ENCODE peak calls at places on chromosomes 1 and 21, in four cellular contexts. T, V, C and G are unnamed samples.

GRCh38 chr21:25895565-25896205 is 160.9 kb downstream of the GABPA start:
- DNase-seq in V (no peak), C (no peak), T (no peak), G (no peak)

GRCh38 chr1:21669287-21670058 is at the start of gene RAP1GAP:
- DNase-seq in T (peak), C (no peak), V (peak), G (no peak)

GRCh38 chr21:44444286-44444931 is 10.9 kb upstream of the LRRC3 start:
- DNase-seq in C (no peak), T (peak), V (peak), G (peak)

GRCh38 chr1:42392923-42393848 is 12.6 kb downstream of the RIMKLA start:
- DNase-seq in T (no peak), V (no peak), C (no peak), G (no peak)

GRCh38 chr1:113320272-113320671 is 70.0 kb upstream of the MAGI3 start:
- DNase-seq in C (peak), V (no peak), T (no peak), G (no peak)

GRCh38 chr1:248901578-248901977 is 4.5 kb upstream of the PGBD2 start:
- DNase-seq in V (no peak), T (no peak), C (no peak), G (no peak)

GRCh38 chr1:58649555-58649954 is 50.3 kb downstream of the MYSM1 start:
- DNase-seq in V (no peak), C (no peak), T (no peak), G (no peak)

GRCh38 chr1:231937013-231937754 is 310.6 kb downstream of the DISC1 start:
- DNase-seq in V (no peak), T (no peak), C (no peak), G (no peak)

GRCh38 chr1:37839676-37840075 is 19.7 kb downstream of the MTF1 start:
- DNase-seq in V (no peak), C (no peak), T (no peak), G (no peak)

GRCh38 chr1:41811978-41812852 is 106.5 kb downstream of the HIVEP3 start:
- DNase-seq in C (peak), V (peak), T (peak), G (peak)

GRCh38 chr1:67685558-67686271 is 714 bp downstream of the GADD45A start:
- DNase-seq in C (peak), T (peak), V (peak), G (no peak)